ENCODE peak calls at places on chromosomes 1 and 21, in seven cellular contexts. P is OCI-LY7, V is tibial nerve, E is WTC11, Q is fibroblast of mammary gland, U is PC-3, J is right atrium auricular region. R is an unnamed sample.

GRCh38 chr1:170518965-170519364 is 13.0 kb upstream of the GORAB start:
- DNase-seq in P (no peak), V (no peak), E (no peak), Q (no peak), U (peak), J (no peak), R (no peak)

GRCh38 chr1:36966242-36966641 is 68.1 kb downstream of the GRIK3 start:
- DNase-seq in P (no peak), V (no peak), E (peak), Q (no peak), U (peak), J (no peak), R (no peak)

GRCh38 chr1:21520899-21521716 is 11.9 kb downstream of the ALPL start:
- DNase-seq in P (no peak), V (no peak), E (no peak), Q (peak), U (no peak), J (no peak), R (no peak)

GRCh38 chr21:46052703-46053651 is 44.9 kb upstream of the COL6A2 start:
- DNase-seq in P (no peak), V (no peak), E (no peak), Q (peak), U (peak), J (peak), R (no peak)

GRCh38 chr1:209485167-209485566 is 98.3 kb upstream of the CAMK1G start:
- DNase-seq in P (no peak), V (no peak), E (no peak), Q (peak), U (peak), J (no peak), R (no peak)

GRCh38 chr1:150973826-150974579 is 632 bp downstream of the CERS2 start:
- DNase-seq in P (peak), V (no peak), E (peak), Q (peak), U (peak), J (no peak), R (no peak)

GRCh38 chr1:34407140-34407539 is 230.4 kb downstream of the C1orf94 start:
- DNase-seq in P (no peak), V (no peak), E (no peak), Q (no peak), U (peak), J (no peak), R (no peak)

GRCh38 chr21:34817821-34818662 is 149.2 kb downstream of the CLIC6 start:
- DNase-seq in P (no peak), V (no peak), E (no peak), Q (no peak), U (no peak), J (no peak), R (no peak)

GRCh38 chr1:46606255-46606965 is 2.3 kb upstream of the MKNK1 start:
- DNase-seq in P (no peak), V (no peak), E (no peak), Q (no peak), U (peak), J (no peak), R (no peak)

GRCh38 chr1:174466607-174467006 is 18.8 kb downstream of the GPR52 start:
- DNase-seq in P (no peak), V (no peak), E (no peak), Q (no peak), U (no peak), J (no peak), R (no peak)
- TF ChIP-seq CTCF in P (peak), V (no peak), E (no peak), Q (no peak), U (no peak), J (no peak), R (no peak)

DNA sequence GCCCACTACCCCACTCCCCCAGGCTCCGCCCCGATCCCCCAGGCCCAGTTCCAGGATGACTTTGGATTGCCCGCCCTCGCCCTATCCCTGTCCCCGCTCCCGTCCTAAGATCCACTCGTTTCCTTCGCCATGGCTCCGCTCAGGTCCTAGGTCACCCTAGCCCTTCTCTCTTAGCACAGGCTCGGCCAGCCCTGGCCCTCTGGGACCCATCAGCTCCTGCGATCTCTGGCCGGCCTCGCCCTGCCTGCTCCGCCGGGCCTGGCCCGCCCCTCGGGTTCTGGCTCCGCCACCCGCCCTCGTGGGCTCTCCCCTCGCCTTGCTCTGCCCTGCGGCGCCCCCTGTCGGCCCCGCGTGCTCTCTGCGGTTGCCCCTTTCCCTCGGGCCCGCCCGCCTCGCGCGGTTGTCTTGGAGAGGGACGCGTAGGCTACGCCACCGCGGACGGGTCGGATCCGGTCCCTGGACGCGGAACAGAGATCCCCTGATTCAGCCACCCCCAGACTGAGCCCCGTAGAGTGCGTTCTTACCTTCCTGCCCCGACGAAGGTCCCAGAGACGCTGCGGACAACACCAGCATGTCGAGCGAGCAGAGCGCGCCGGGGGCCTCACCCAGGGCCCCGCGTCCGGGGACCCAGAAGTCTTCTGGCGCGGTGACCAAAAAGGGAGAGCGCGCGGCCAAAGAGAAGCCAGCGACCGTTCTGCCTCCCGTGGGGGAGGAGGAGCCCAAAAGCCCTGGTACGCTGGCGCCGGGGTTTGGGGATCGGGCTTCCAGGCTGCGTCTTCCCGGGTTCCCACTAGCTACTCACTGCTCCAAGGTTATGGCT is at the start of gene LRRC71:
- DNase-seq in P (no peak), V (peak), E (peak), Q (peak), U (peak), J (peak), R (peak)
- TF ChIP-seq CTCF in P (peak), V (peak), E (peak), Q (peak), U (peak), J (peak), R (peak)

DNA sequence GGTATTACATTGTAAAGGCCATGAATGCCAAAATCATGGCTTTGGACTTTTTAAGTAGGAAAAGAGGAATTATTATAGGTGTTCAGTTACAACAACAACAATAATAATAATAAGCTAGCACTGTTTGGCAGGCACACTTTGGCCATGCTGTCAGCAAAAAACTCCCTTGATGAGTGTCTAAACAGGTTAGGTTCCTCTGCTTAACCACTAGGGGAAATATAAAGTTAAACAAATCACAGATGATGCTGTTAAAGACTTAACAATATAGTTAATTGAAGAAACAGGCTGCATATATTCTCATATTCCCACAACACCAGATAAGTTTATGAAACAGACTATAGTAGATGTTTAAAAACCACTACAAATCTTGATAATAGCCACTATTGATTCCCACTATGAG is 46.4 kb downstream of the RGS21 start:
- DNase-seq in P (no peak), V (no peak), E (no peak), Q (no peak), U (no peak), J (no peak), R (no peak)
- TF ChIP-seq CTCF in P (no peak), V (no peak), E (no peak), Q (no peak), U (peak), J (no peak), R (no peak)

GRCh38 chr1:7121622-7121988 is 336.4 kb downstream of the CAMTA1 start:
- DNase-seq in P (no peak), V (no peak), E (no peak), Q (no peak), U (no peak), J (no peak), R (peak)

GRCh38 chr1:7116001-7116400 is 330.7 kb downstream of the CAMTA1 start:
- DNase-seq in P (no peak), V (no peak), E (no peak), Q (no peak), U (no peak), J (no peak), R (no peak)

GRCh38 chr1:7117265-7117598 is 332.0 kb downstream of the CAMTA1 start:
- DNase-seq in P (no peak), V (no peak), E (no peak), Q (no peak), U (no peak), J (no peak), R (no peak)

GRCh38 chr1:7117599-7118281 is 332.5 kb downstream of the CAMTA1 start:
- DNase-seq in P (no peak), V (no peak), E (peak), Q (peak), U (no peak), J (no peak), R (no peak)

GRCh38 chr1:7120863-7121621 is 335.8 kb downstream of the CAMTA1 start:
- DNase-seq in P (no peak), V (no peak), E (peak), Q (no peak), U (no peak), J (no peak), R (no peak)
- TF ChIP-seq CTCF in P (peak), V (no peak), E (no peak), Q (peak), U (no peak), J (no peak), R (no peak)